ENCODE peak calls at places on chromosomes 7 and 10, in seven cellular contexts. U, L, W, P, K, N and C are unnamed samples.

GRCh38 chr10:24947304-24948097 is 4.9 kb downstream of the PRTFDC1 start:
- DNase-seq in U (no peak), L (no peak), W (no peak), P (no peak), K (peak; percentile 77), N (no peak), C (no peak)

GRCh38 chr10:75513292-75513691 is 81.9 kb downstream of the LRMDA start:
- DNase-seq in U (no peak), L (no peak), W (no peak), P (no peak), K (no peak), N (no peak), C (no peak)

GRCh38 chr7:27173412-27174076 is 576 bp downstream of the HOXA10 start:
- DNase-seq in U (no peak), L (peak; percentile 52), W (no peak), P (peak; percentile 66), K (peak; percentile 67), N (no peak), C (no peak)

GRCh38 chr7:130868150-130868549 is 134.1 kb upstream of the KLF14 start:
- DNase-seq in U (no peak), L (no peak), W (no peak), P (no peak), K (no peak), N (no peak), C (peak; percentile 49)

GRCh38 chr7:2726316-2727018 is 38.5 kb downstream of the AMZ1 start:
- DNase-seq in U (no peak), L (no peak), W (no peak), P (peak; percentile 54), K (no peak), N (no peak), C (no peak)

GRCh38 chr10:60235001-60235400 is 154.7 kb downstream of the ANK3 start:
- DNase-seq in U (no peak), L (no peak), W (no peak), P (no peak), K (peak; percentile 10), N (peak; percentile 10), C (no peak)

GRCh38 chr7:55526770-55527169 is 45.5 kb downstream of the VOPP1 start:
- DNase-seq in U (peak; percentile 35), L (no peak), W (peak; percentile 32), P (no peak), K (no peak), N (no peak), C (no peak)

GRCh38 chr10:102504179-102504975 is 605 bp downstream of the SUFU start:
- DNase-seq in U (no peak), L (no peak), W (no peak), P (peak; percentile 81), K (peak; percentile 51), N (peak; percentile 21), C (peak; percentile 68)

GRCh38 chr7:131586259-131586658 is 29.8 kb upstream of the PODXL start:
- DNase-seq in U (no peak), L (no peak), W (no peak), P (no peak), K (peak; percentile 24), N (no peak), C (no peak)

GRCh38 chr10:12605580-12606405 is 256.4 kb downstream of the CAMK1D start:
- DNase-seq in U (peak; percentile 33), L (peak; percentile 79), W (peak; percentile 38), P (no peak), K (peak; percentile 4), N (peak; percentile 96), C (peak; percentile 92)

GRCh38 chr10:59625842-59626522 is 83.7 kb downstream of the SLC16A9 start:
- DNase-seq in U (peak; percentile 55), L (peak; percentile 64), W (peak; percentile 40), P (no peak), K (peak; percentile 65), N (peak; percentile 40), C (no peak)

GRCh38 chr7:27201231-27202017 is 1.5 kb upstream of the HOXA13 start:
- DNase-seq in U (no peak), L (no peak), W (no peak), P (no peak), K (peak; percentile 37), N (no peak), C (peak; percentile 60)

GRCh38 chr10:111079781-111080180 is 3.0 kb downstream of the ADRA2A start:
- DNase-seq in U (no peak), L (no peak), W (no peak), P (no peak), K (no peak), N (no peak), C (no peak)

GRCh38 chr7:85114342-85114741 is 72.5 kb downstream of the SEMA3D start:
- DNase-seq in U (no peak), L (no peak), W (no peak), P (no peak), K (peak; percentile 55), N (no peak), C (no peak)

GRCh38 chr10:106836923-106837322 is 327.6 kb downstream of the SORCS1 start:
- DNase-seq in U (no peak), L (no peak), W (peak; percentile 13), P (no peak), K (no peak), N (no peak), C (no peak)

GRCh38 chr10:30606313-30606712 is 23.2 kb downstream of the LYZL2 start:
- DNase-seq in U (no peak), L (no peak), W (no peak), P (no peak), K (no peak), N (no peak), C (no peak)

GRCh38 chr7:95045236-95045923 is 138.0 kb downstream of the PPP1R9A start:
- DNase-seq in U (no peak), L (no peak), W (no peak), P (no peak), K (peak; percentile 35), N (no peak), C (peak; percentile 43)

GRCh38 chr10:84683980-84684740 is 355.8 kb downstream of the CCSER2 start:
- DNase-seq in U (no peak), L (no peak), W (no peak), P (no peak), K (no peak), N (no peak), C (no peak)

GRCh38 chr7:35261476-35262285 is 7.8 kb upstream of the TBX20 start:
- DNase-seq in U (no peak), L (no peak), W (no peak), P (no peak), K (no peak), N (no peak), C (no peak)

GRCh38 chr10:84308481-84309304 is 19.7 kb upstream of the CCSER2 start:
- DNase-seq in U (no peak), L (peak; percentile 72), W (no peak), P (no peak), K (peak; percentile 69), N (peak; percentile 44), C (no peak)

GRCh38 chr7:134458341-134458805 is 527 bp downstream of the AKR1B1 start:
- DNase-seq in U (peak; percentile 74), L (peak; percentile 8), W (peak; percentile 65), P (peak; percentile 89), K (peak; percentile 65), N (peak; percentile 25), C (peak; percentile 72)

GRCh38 chr10:126198681-126199080 is 189.6 kb downstream of the ADAM12 start:
- DNase-seq in U (no peak), L (no peak), W (no peak), P (no peak), K (peak; percentile 8), N (no peak), C (no peak)

GRCh38 chr10:89518876-89519842 is 16.2 kb downstream of the SLC16A12 start:
- DNase-seq in U (no peak), L (no peak), W (no peak), P (no peak), K (peak; percentile 85), N (no peak), C (no peak)